ENCODE peak calls at places on chromosome 21, in five cellular contexts. H, M, P, O and E are unnamed samples.

GRCh38 chr21:41369915-41370839 is 8.3 kb downstream of the MX2 start:
- DNase-seq in H (peak), M (no peak), P (no peak), O (no peak), E (no peak)

GRCh38 chr21:17270234-17270633 is 242.6 kb upstream of the CXADR start:
- DNase-seq in H (no peak), M (peak), P (no peak), O (peak), E (peak)

GRCh38 chr21:29315155-29315749 is 16.5 kb downstream of the BACH1 start:
- DNase-seq in H (no peak), M (no peak), P (no peak), O (no peak), E (no peak)

GRCh38 chr21:37862536-37862935 is 53.7 kb downstream of the KCNJ6 start:
- DNase-seq in H (no peak), M (peak), P (no peak), O (no peak), E (no peak)

GRCh38 chr21:38956791-38957571 is 151.3 kb downstream of the ETS2 start:
- DNase-seq in H (no peak), M (no peak), P (no peak), O (no peak), E (no peak)

GRCh38 chr21:44094832-44095231 is 12.4 kb upstream of the PWP2 start:
- DNase-seq in H (no peak), M (no peak), P (no peak), O (no peak), E (no peak)

GRCh38 chr21:34592573-34592972 is 22.3 kb downstream of the RCAN1 start:
- DNase-seq in H (no peak), M (no peak), P (no peak), O (no peak), E (no peak)

GRCh38 chr21:31293986-31294385 is 50.1 kb downstream of the TIAM1 start:
- DNase-seq in H (no peak), M (peak), P (no peak), O (peak), E (peak)

GRCh38 chr21:14121719-14122118 is 89.0 kb downstream of the LIPI start:
- DNase-seq in H (no peak), M (no peak), P (no peak), O (no peak), E (no peak)

GRCh38 chr21:14838400-14838799 is 226.4 kb downstream of the NRIP1 start:
- DNase-seq in H (no peak), M (no peak), P (no peak), O (no peak), E (no peak)

GRCh38 chr21:35190201-35190701 is 141.1 kb upstream of the RUNX1 start:
- DNase-seq in H (no peak), M (no peak), P (no peak), O (no peak), E (no peak)

GRCh38 chr21:16815228-16815627 is 697.6 kb upstream of the CXADR start:
- DNase-seq in H (no peak), M (no peak), P (no peak), O (no peak), E (no peak)

GRCh38 chr21:35048183-35048601 is 910 bp downstream of the RUNX1 start:
- DNase-seq in H (peak), M (peak), P (peak), O (no peak), E (no peak)

GRCh38 chr21:41579692-41580091 is 71.7 kb upstream of the TMPRSS2 start:
- DNase-seq in H (no peak), M (no peak), P (no peak), O (no peak), E (no peak)

GRCh38 chr21:45895778-45896370 is 85.7 kb upstream of the COL6A1 start:
- DNase-seq in H (no peak), M (no peak), P (peak), O (no peak), E (no peak)

GRCh38 chr21:44867999-44868700 is 5.3 kb downstream of the PTTG1IP start:
- DNase-seq in H (peak), M (no peak), P (peak), O (no peak), E (no peak)

GRCh38 chr21:34728479-34728878 is 59.7 kb downstream of the CLIC6 start:
- DNase-seq in H (no peak), M (no peak), P (no peak), O (no peak), E (no peak)

GRCh38 chr21:38489283-38489677 is 9.0 kb downstream of the ERG start:
- DNase-seq in H (no peak), M (no peak), P (no peak), O (no peak), E (no peak)

GRCh38 chr21:39071623-39072214 is 111.5 kb downstream of the PSMG1 start:
- DNase-seq in H (no peak), M (peak), P (no peak), O (peak), E (no peak)